ENCODE peak calls at places on chromosomes 5 and 9, in four cellular contexts. F, O, Y and M are unnamed samples.
A peak's percentile ranks its signal among the peaks of the same experiment; 100 is the strongest.

GRCh38 chr9:129322022-129322621 is 144.1 kb upstream of the IER5L start:
- DNase-seq in F (no peak), O (no peak), Y (no peak), M (no peak)

GRCh38 chr9:106880863-106881262 is 17.9 kb downstream of the ZNF462 start:
- DNase-seq in F (peak; percentile 65), O (no peak), Y (no peak), M (no peak)

GRCh38 chr5:144710620-144711019 is 539.9 kb downstream of the KCTD16 start:
- DNase-seq in F (no peak), O (no peak), Y (no peak), M (no peak)

GRCh38 chr5:126016256-126016655 is 407.0 kb upstream of the GRAMD2B start:
- DNase-seq in F (no peak), O (no peak), Y (no peak), M (no peak)

GRCh38 chr5:81161012-81161601 is 72.0 kb upstream of the CKMT2 start:
- DNase-seq in F (no peak), O (no peak), Y (no peak), M (no peak)

GRCh38 chr5:134070648-134070978 is 43.9 kb upstream of the TCF7 start:
- DNase-seq in F (no peak), O (no peak), Y (no peak), M (no peak)

GRCh38 chr5:80706835-80707447 is 52.2 kb upstream of the DHFR start:
- DNase-seq in F (no peak), O (no peak), Y (no peak), M (no peak)

GRCh38 chr5:42057254-42057690 is 132.2 kb downstream of the FBXO4 start:
- DNase-seq in F (peak; percentile 17), O (peak; percentile 10), Y (peak; percentile 60), M (peak; percentile 55)

GRCh38 chr9:129316281-129317030 is 138.4 kb upstream of the IER5L start:
- DNase-seq in F (no peak), O (no peak), Y (no peak), M (no peak)

GRCh38 chr9:13956107-13956506 is 357.8 kb downstream of the NFIB start:
- DNase-seq in F (peak; percentile 81), O (no peak), Y (no peak), M (no peak)

GRCh38 chr5:132747693-132748440 is 641 bp downstream of the CCNI2 start:
- DNase-seq in F (no peak), O (no peak), Y (peak; percentile 78), M (peak; percentile 62)

GRCh38 chr9:86997158-86997557 is 49.9 kb upstream of the GAS1 start:
- DNase-seq in F (no peak), O (no peak), Y (no peak), M (no peak)

GRCh38 chr5:17257705-17258273 is 40.4 kb downstream of the BASP1 start:
- DNase-seq in F (peak; percentile 36), O (no peak), Y (no peak), M (no peak)

GRCh38 chr5:52786937-52787599 is 648 bp upstream of the ITGA1 start:
- DNase-seq in F (peak; percentile 19), O (no peak), Y (peak; percentile 53), M (peak; percentile 43)

GRCh38 chr9:133111461-133112360 is 9.3 kb downstream of the RALGDS start:
- DNase-seq in F (no peak), O (no peak), Y (no peak), M (no peak)

GRCh38 chr5:30959238-30959637 is 234.2 kb upstream of the CDH6 start:
- DNase-seq in F (no peak), O (no peak), Y (no peak), M (no peak)

GRCh38 chr5:56496581-56497063 is 263.5 kb upstream of the ANKRD55 start:
- DNase-seq in F (no peak), O (no peak), Y (no peak), M (no peak)

GRCh38 chr9:5263568-5264218 is 32.5 kb downstream of the INSL4 start:
- DNase-seq in F (peak; percentile 46), O (no peak), Y (peak; percentile 11), M (peak; percentile 4)

GRCh38 chr9:134039386-134040175 is 14.3 kb downstream of the BRD3OS start:
- DNase-seq in F (no peak), O (no peak), Y (no peak), M (no peak)

GRCh38 chr5:172284275-172284971 is 859 bp upstream of the UBTD2 start:
- DNase-seq in F (peak; percentile 37), O (no peak), Y (peak; percentile 16), M (peak; percentile 44)

GRCh38 chr9:15244001-15244441 is 63.0 kb downstream of the TTC39B start:
- DNase-seq in F (peak; percentile 57), O (peak; percentile 29), Y (no peak), M (no peak)

GRCh38 chr5:167720201-167720600 is 571.2 kb upstream of the WWC1 start:
- DNase-seq in F (peak; percentile 43), O (peak; percentile 60), Y (no peak), M (no peak)

GRCh38 chr9:114737118-114737517 is 55.1 kb upstream of the TEX48 start:
- DNase-seq in F (no peak), O (no peak), Y (peak; percentile 53), M (no peak)

GRCh38 chr5:96936431-96937221 is 746 bp downstream of the LNPEP start:
- DNase-seq in F (peak; percentile 26), O (no peak), Y (peak; percentile 81), M (peak; percentile 42)

GRCh38 chr9:91419222-91420191 is 4.1 kb downstream of the NFIL3 start:
- DNase-seq in F (peak; percentile 90), O (peak; percentile 93), Y (no peak), M (no peak)

GRCh38 chr9:129551393-129551973 is 69.4 kb downstream of the C9orf50 start:
- DNase-seq in F (no peak), O (no peak), Y (no peak), M (no peak)

GRCh38 chr9:105957830-105958229 is 263.5 kb downstream of the TMEM38B start:
- DNase-seq in F (no peak), O (no peak), Y (no peak), M (no peak)

GRCh38 chr5:173271371-173271770 is 36.4 kb upstream of the NKX2-5 start:
- DNase-seq in F (no peak), O (no peak), Y (no peak), M (no peak)

GRCh38 chr5:74205745-74206570 is 434.6 kb downstream of the ENC1 start:
- DNase-seq in F (peak; percentile 61), O (no peak), Y (no peak), M (no peak)